ENCODE peak calls at places on chromosome 15, in four cellular contexts. One of them, this sample, is unnamed.

GRCh38 chr15:33234019-33234418 is 39.5 kb upstream of the FMN1 start:
- DNase-seq in left lung: no peak
- DNase-seq in lower leg skin: no peak
- DNase-seq in CD4-positive, CD25-positive, alpha-beta regulatory T cell: no peak
- DNase-seq in this sample: peak

GRCh38 chr15:75834011-75834410 is 9.2 kb upstream of the UBE2Q2 start:
- DNase-seq in left lung: no peak
- DNase-seq in lower leg skin: no peak
- DNase-seq in CD4-positive, CD25-positive, alpha-beta regulatory T cell: no peak
- DNase-seq in this sample: no peak

GRCh38 chr15:37019479-37020433 is 80.6 kb downstream of the MEIS2 start:
- DNase-seq in left lung: no peak
- DNase-seq in lower leg skin: no peak
- DNase-seq in CD4-positive, CD25-positive, alpha-beta regulatory T cell: no peak
- DNase-seq in this sample: no peak

GRCh38 chr15:26866298-26867198 is at the start of gene GABRA5:
- DNase-seq in left lung: no peak
- DNase-seq in lower leg skin: no peak
- DNase-seq in CD4-positive, CD25-positive, alpha-beta regulatory T cell: no peak
- DNase-seq in this sample: no peak

GRCh38 chr15:66721020-66721419 is 19.0 kb downstream of the SMAD6 start:
- DNase-seq in left lung: no peak
- DNase-seq in lower leg skin: no peak
- DNase-seq in CD4-positive, CD25-positive, alpha-beta regulatory T cell: no peak
- DNase-seq in this sample: no peak

GRCh38 chr15:95734422-95735316 is 595.8 kb upstream of the NR2F2 start:
- DNase-seq in left lung: no peak
- DNase-seq in lower leg skin: no peak
- DNase-seq in CD4-positive, CD25-positive, alpha-beta regulatory T cell: no peak
- DNase-seq in this sample: no peak

GRCh38 chr15:49852756-49853155 is 231.9 kb downstream of the DTWD1 start:
- DNase-seq in left lung: no peak
- DNase-seq in lower leg skin: no peak
- DNase-seq in CD4-positive, CD25-positive, alpha-beta regulatory T cell: no peak
- DNase-seq in this sample: no peak

GRCh38 chr15:95131071-95131683 is 899.8 kb downstream of the MCTP2 start:
- DNase-seq in left lung: no peak
- DNase-seq in lower leg skin: no peak
- DNase-seq in CD4-positive, CD25-positive, alpha-beta regulatory T cell: no peak
- DNase-seq in this sample: no peak

GRCh38 chr15:77632760-77633133 is at the start of gene LINGO1:
- DNase-seq in left lung: no peak
- DNase-seq in lower leg skin: no peak
- DNase-seq in CD4-positive, CD25-positive, alpha-beta regulatory T cell: no peak
- DNase-seq in this sample: no peak

GRCh38 chr15:96331141-96331941 is 841 bp downstream of the NR2F2 start:
- DNase-seq in left lung: no peak
- DNase-seq in lower leg skin: peak
- DNase-seq in CD4-positive, CD25-positive, alpha-beta regulatory T cell: no peak
- DNase-seq in this sample: no peak

GRCh38 chr15:69996321-69996720 is 101.4 kb downstream of the TLE3 start:
- DNase-seq in left lung: no peak
- DNase-seq in lower leg skin: no peak
- DNase-seq in CD4-positive, CD25-positive, alpha-beta regulatory T cell: no peak
- DNase-seq in this sample: no peak

GRCh38 chr15:69991493-69991892 is 106.2 kb downstream of the TLE3 start:
- DNase-seq in left lung: no peak
- DNase-seq in lower leg skin: no peak
- DNase-seq in CD4-positive, CD25-positive, alpha-beta regulatory T cell: no peak
- DNase-seq in this sample: no peak

GRCh38 chr15:69996842-69997478 is 100.8 kb downstream of the TLE3 start:
- DNase-seq in left lung: no peak
- DNase-seq in lower leg skin: no peak
- DNase-seq in CD4-positive, CD25-positive, alpha-beta regulatory T cell: no peak
- DNase-seq in this sample: no peak

GRCh38 chr15:69992326-69992725 is 105.4 kb downstream of the TLE3 start:
- DNase-seq in left lung: no peak
- DNase-seq in lower leg skin: no peak
- DNase-seq in CD4-positive, CD25-positive, alpha-beta regulatory T cell: no peak
- DNase-seq in this sample: no peak

GRCh38 chr15:69994429-69995201 is 103.1 kb downstream of the TLE3 start:
- DNase-seq in left lung: no peak
- DNase-seq in lower leg skin: no peak
- DNase-seq in CD4-positive, CD25-positive, alpha-beta regulatory T cell: no peak
- DNase-seq in this sample: no peak
- H3K4me3 ChIP-seq in left lung: no peak
- H3K4me3 ChIP-seq in lower leg skin: no peak
- H3K4me3 ChIP-seq in CD4-positive, CD25-positive, alpha-beta regulatory T cell: no peak
- H3K4me3 ChIP-seq in this sample: no peak

DNA sequence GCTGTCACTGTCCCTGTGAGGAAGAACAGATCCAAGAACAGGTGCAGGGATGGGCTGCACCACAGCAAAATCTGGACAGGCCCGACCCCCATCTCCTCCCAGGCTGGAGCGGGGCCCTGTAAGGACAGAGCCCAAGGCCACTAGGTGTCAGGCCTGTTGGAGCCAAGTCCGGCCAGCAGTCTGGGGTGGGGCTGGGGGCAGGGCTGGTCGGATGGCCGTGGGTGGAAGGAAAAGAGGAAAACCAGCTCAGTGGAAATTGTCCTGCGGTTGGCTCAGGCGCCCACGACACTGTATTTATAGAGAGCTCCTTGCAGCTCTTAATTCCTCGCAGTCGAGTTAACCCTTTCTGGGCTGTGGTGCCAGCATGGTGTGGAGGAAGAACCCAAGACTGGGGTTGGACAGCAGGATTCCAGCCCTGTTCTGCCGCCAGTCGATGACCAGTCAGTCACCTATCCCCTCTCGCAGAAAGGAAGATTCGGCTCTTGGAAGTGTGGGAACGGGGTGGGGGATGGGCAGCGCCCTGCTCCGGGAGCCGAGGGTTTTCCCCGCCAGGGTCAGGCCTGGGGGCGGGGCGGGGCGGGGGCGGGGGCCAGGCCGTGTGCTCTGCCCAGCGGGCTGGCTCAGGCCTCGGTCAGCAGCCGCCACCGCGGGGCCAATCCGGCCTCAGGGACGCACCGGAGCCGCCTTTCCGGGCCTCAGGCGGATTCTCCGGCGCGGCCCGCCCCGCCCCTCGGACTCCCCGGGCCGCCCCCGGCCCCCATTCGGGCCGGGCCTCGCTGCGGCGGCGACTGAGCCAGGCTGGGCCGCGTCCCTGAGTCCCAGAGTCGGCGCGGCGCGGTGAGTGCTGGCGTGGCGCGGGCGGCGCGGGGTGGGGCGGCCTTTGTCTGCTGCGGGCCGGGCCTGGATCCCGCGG is at the start of gene CD276:
- DNase-seq in left lung: peak
- DNase-seq in lower leg skin: peak
- DNase-seq in CD4-positive, CD25-positive, alpha-beta regulatory T cell: no peak
- DNase-seq in this sample: no peak
- H3K4me3 ChIP-seq in left lung: peak
- H3K4me3 ChIP-seq in lower leg skin: peak
- H3K4me3 ChIP-seq in CD4-positive, CD25-positive, alpha-beta regulatory T cell: no peak
- H3K4me3 ChIP-seq in this sample: no peak

DNA sequence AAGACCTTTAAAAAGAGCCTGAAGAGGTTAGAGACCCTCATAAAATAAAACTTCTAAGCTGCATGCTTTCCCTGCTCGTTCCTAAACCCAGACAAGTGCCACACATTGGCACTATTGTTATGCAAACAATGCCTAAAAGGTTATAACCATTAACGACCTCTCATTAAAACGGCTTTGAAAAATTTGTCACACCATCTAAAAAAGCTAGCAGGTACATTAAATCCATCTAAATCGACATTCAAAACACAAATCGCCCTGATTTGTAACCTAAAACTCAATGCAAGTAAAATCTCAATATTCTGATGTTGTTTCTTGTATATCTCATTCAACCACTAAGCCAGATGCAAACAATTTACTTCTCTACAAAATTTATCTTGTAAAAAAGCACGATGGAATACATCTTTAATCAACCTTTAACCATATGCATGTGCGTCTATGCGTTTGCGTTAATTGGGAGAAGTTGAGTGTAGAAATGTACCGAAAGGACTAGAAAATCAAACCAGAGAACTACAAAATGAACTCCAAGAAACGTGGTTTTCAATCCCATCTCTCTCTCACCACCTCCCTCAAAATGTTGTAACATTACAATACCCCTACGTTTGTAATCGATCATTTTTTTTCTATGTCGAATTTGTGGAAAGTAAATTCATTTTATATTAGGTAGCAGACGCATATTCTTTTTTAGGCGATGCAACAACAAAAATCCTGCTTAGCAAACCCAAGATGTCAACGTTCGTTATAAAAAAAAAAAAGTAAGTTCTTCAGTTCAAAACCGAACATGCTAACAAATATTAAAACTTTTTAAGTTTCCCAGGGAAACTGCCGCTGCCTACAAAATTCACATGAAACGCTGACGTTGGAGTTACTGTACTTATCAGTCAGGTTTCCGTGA is 1.1 kb downstream of the ALDH1A2 start:
- DNase-seq in left lung: no peak
- DNase-seq in lower leg skin: no peak
- DNase-seq in CD4-positive, CD25-positive, alpha-beta regulatory T cell: no peak
- DNase-seq in this sample: no peak
- H3K4me3 ChIP-seq in left lung: no peak
- H3K4me3 ChIP-seq in lower leg skin: peak
- H3K4me3 ChIP-seq in CD4-positive, CD25-positive, alpha-beta regulatory T cell: no peak
- H3K4me3 ChIP-seq in this sample: no peak

DNA sequence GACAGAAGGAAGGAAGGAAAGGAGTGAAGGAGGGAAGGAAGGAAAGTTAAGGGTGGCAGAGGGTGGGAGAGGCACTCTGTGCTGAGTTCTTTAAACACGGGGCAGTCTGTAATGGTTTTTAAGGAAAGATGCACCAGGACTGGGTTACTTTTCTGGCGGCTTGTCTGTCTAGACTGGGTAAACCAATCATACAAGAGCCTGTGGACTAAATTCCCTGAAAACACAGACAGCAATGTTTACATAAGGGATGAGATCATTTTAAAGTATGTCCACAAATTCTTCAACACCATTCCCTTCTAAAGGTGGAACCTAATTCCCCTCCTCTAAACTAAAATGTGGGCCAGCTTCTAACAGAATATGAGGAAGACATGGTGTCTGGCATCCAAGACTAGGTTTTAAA is 235.5 kb upstream of the IGF1R start:
- DNase-seq in left lung: no peak
- DNase-seq in lower leg skin: no peak
- DNase-seq in CD4-positive, CD25-positive, alpha-beta regulatory T cell: no peak
- DNase-seq in this sample: no peak
- H3K4me3 ChIP-seq in left lung: no peak
- H3K4me3 ChIP-seq in lower leg skin: no peak
- H3K4me3 ChIP-seq in CD4-positive, CD25-positive, alpha-beta regulatory T cell: no peak
- H3K4me3 ChIP-seq in this sample: no peak

DNA sequence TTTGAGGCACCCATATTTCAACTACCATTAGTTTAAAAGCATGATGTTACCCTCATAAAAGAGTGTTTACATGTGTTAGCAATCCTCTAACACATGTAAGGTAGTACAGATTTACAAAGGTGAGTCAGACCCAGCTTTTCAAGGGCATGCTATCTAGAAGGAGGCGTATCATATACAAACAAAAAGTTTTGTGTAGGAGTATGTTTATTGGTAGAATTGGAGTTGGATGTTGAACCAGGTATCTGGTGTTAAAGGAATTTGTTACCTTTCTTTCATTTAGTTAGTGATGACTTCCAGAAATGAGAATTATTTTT is 2.4 kb downstream of the HACD3 start:
- DNase-seq in left lung: no peak
- DNase-seq in lower leg skin: no peak
- DNase-seq in CD4-positive, CD25-positive, alpha-beta regulatory T cell: no peak
- DNase-seq in this sample: no peak
- H3K4me3 ChIP-seq in left lung: no peak
- H3K4me3 ChIP-seq in lower leg skin: no peak
- H3K4me3 ChIP-seq in CD4-positive, CD25-positive, alpha-beta regulatory T cell: no peak
- H3K4me3 ChIP-seq in this sample: no peak

DNA sequence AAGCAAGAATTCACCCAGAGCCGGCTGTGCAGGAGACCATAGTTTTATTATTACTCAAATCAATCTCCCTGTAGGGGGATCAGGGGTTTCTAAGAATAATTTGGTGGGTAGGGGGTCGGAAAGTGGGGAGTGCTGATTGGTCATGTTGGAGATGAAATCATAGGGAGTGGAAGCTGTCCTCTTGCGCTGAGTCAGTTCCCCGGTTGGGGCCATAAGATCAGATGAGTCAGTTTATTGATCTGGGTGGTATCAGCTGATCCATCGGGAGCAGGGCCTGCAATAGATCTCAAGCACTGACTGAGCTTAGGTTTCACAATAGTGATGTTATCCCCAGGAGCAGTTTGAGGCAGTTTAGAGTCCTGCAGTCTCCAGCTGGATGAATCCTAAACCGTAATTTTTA is 97.0 kb upstream of the SNRPN start:
- DNase-seq in left lung: no peak
- DNase-seq in lower leg skin: no peak
- DNase-seq in CD4-positive, CD25-positive, alpha-beta regulatory T cell: no peak
- DNase-seq in this sample: no peak
- H3K4me3 ChIP-seq in left lung: no peak
- H3K4me3 ChIP-seq in lower leg skin: no peak
- H3K4me3 ChIP-seq in CD4-positive, CD25-positive, alpha-beta regulatory T cell: no peak
- H3K4me3 ChIP-seq in this sample: no peak

GRCh38 chr15:98718426-98719168 is 70.3 kb downstream of the IGF1R start:
- DNase-seq in left lung: no peak
- DNase-seq in lower leg skin: no peak
- DNase-seq in CD4-positive, CD25-positive, alpha-beta regulatory T cell: no peak
- DNase-seq in this sample: no peak
- H3K4me3 ChIP-seq in left lung: no peak
- H3K4me3 ChIP-seq in lower leg skin: no peak
- H3K4me3 ChIP-seq in CD4-positive, CD25-positive, alpha-beta regulatory T cell: no peak
- H3K4me3 ChIP-seq in this sample: no peak

DNA sequence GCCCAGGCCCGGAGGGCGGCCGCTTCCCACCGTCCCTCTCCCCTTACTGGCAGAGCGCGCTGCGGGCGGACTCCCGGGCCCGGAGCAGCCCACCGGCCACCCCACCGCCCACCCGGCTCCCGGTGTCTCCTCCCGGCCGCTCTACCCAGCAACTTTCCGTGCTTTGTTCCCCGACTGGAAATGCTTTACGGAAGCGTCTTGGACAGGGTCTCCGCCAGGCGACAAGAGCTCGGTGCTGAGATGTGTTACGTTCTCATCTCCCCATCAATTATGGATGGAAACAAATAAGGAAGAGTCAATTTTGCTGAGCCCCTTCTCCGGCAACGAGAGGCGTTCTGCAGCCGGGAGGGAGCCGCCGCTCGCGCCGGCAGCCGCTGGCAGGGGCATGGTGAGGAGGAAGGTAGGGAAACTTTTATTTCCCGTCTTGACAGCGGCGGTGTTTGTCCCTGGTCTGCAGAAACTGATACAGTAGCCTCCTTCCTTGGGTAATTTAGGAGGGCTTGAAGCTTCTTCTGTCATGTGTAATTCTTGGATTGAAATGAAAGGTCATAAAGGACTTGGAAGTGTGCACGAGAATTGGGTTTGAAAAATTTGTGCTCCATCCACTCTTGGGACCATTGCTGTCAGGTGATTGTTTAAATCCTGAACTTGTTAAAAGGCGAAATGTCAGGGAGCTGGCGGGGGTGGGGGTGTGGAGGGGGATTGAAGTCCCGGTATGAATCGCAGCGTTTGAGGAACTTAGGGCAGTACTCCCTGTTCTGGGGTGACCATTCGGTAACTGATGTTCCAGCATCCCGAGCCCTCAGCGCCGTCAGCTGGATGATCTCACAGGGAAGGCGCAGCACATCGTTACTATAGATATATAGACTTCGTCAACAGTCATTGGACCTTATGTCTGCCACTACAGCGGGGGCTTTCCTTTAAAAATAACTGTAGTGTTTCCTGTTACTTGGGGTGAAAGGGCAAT is 1.5 kb downstream of the SEMA6D start:
- DNase-seq in left lung: peak
- DNase-seq in lower leg skin: no peak
- DNase-seq in CD4-positive, CD25-positive, alpha-beta regulatory T cell: no peak
- DNase-seq in this sample: no peak
- H3K4me3 ChIP-seq in left lung: peak
- H3K4me3 ChIP-seq in lower leg skin: peak
- H3K4me3 ChIP-seq in CD4-positive, CD25-positive, alpha-beta regulatory T cell: no peak
- H3K4me3 ChIP-seq in this sample: no peak